ENCODE peak calls at places on chromosomes 4 and X, in eight cellular contexts. One of them, this sample, is unnamed.

GRCh38 chr4:108851346-108851745 is 88.5 kb upstream of the ETNPPL start:
- DNase-seq in GM23338: no peak
- DNase-seq in H9: no peak
- DNase-seq in SK-N-SH: no peak
- DNase-seq in neuronal stem cell: no peak
- DNase-seq in GM23248: peak; percentile 60
- DNase-seq in A549: no peak
- DNase-seq in right cardiac atrium: no peak
- DNase-seq in this sample: peak; percentile 18

GRCh38 chr4:56972389-56972788 is 5.0 kb downstream of the NOA1 start:
- DNase-seq in A549: no peak
- DNase-seq in GM23338: no peak
- DNase-seq in SK-N-SH: no peak
- DNase-seq in right cardiac atrium: no peak
- DNase-seq in neuronal stem cell: no peak
- DNase-seq in GM23248: no peak
- DNase-seq in H9: no peak
- DNase-seq in this sample: no peak

GRCh38 chr4:19756661-19757060 is 495.0 kb upstream of the SLIT2 start:
- DNase-seq in SK-N-SH: no peak
- DNase-seq in neuronal stem cell: no peak
- DNase-seq in GM23338: no peak
- DNase-seq in right cardiac atrium: no peak
- DNase-seq in H9: no peak
- DNase-seq in GM23248: no peak
- DNase-seq in A549: no peak
- DNase-seq in this sample: peak; percentile 11

GRCh38 chrX:24775891-24776290 is 82.2 kb downstream of the POLA1 start:
- DNase-seq in GM23248: no peak
- DNase-seq in SK-N-SH: no peak
- DNase-seq in neuronal stem cell: no peak
- DNase-seq in right cardiac atrium: no peak
- DNase-seq in GM23338: no peak
- DNase-seq in A549: no peak
- DNase-seq in H9: no peak
- DNase-seq in this sample: no peak

GRCh38 chrX:39367429-39367828 is 566.2 kb downstream of the MID1IP1 start:
- DNase-seq in GM23338: no peak
- DNase-seq in neuronal stem cell: no peak
- DNase-seq in SK-N-SH: no peak
- DNase-seq in H9: no peak
- DNase-seq in right cardiac atrium: no peak
- DNase-seq in GM23248: no peak
- DNase-seq in A549: no peak
- DNase-seq in this sample: no peak

GRCh38 chr4:73707918-73708577 is 32.3 kb upstream of the CXCL8 start:
- DNase-seq in H9: no peak
- DNase-seq in right cardiac atrium: peak; percentile 84
- DNase-seq in GM23248: peak; percentile 93
- DNase-seq in A549: peak; percentile 34
- DNase-seq in SK-N-SH: no peak
- DNase-seq in neuronal stem cell: no peak
- DNase-seq in GM23338: no peak
- DNase-seq in this sample: peak; percentile 91

GRCh38 chrX:106751407-106751806 is 24.9 kb downstream of the RNF128 start:
- DNase-seq in SK-N-SH: no peak
- DNase-seq in A549: no peak
- DNase-seq in right cardiac atrium: no peak
- DNase-seq in GM23248: no peak
- DNase-seq in H9: no peak
- DNase-seq in neuronal stem cell: no peak
- DNase-seq in GM23338: no peak
- DNase-seq in this sample: no peak

GRCh38 chr4:168699224-168699878 is 202.5 kb downstream of the PALLD start:
- DNase-seq in H9: no peak
- DNase-seq in GM23338: no peak
- DNase-seq in A549: no peak
- DNase-seq in neuronal stem cell: no peak
- DNase-seq in SK-N-SH: no peak
- DNase-seq in right cardiac atrium: no peak
- DNase-seq in GM23248: no peak
- DNase-seq in this sample: no peak

GRCh38 chr4:110287130-110287529 is 88.7 kb upstream of the ELOVL6 start:
- DNase-seq in H9: no peak
- DNase-seq in GM23338: no peak
- DNase-seq in A549: no peak
- DNase-seq in SK-N-SH: no peak
- DNase-seq in GM23248: peak; percentile 94
- DNase-seq in neuronal stem cell: no peak
- DNase-seq in right cardiac atrium: no peak
- DNase-seq in this sample: peak; percentile 85

GRCh38 chr4:183504930-183505555 is at the start of gene ING2:
- DNase-seq in GM23248: peak; percentile 87
- DNase-seq in A549: peak; percentile 54
- DNase-seq in right cardiac atrium: no peak
- DNase-seq in GM23338: peak; percentile 79
- DNase-seq in neuronal stem cell: no peak
- DNase-seq in SK-N-SH: peak; percentile 89
- DNase-seq in H9: no peak
- DNase-seq in this sample: no peak

GRCh38 chr4:15878011-15878410 is 60.5 kb downstream of the FGFBP1 start:
- DNase-seq in neuronal stem cell: no peak
- DNase-seq in SK-N-SH: no peak
- DNase-seq in GM23338: no peak
- DNase-seq in GM23248: no peak
- DNase-seq in right cardiac atrium: no peak
- DNase-seq in H9: no peak
- DNase-seq in A549: no peak
- DNase-seq in this sample: no peak

GRCh38 chrX:103503163-103503852 is 16.0 kb downstream of the RAB40A start:
- DNase-seq in SK-N-SH: peak; percentile 57
- DNase-seq in right cardiac atrium: no peak
- DNase-seq in GM23338: peak; percentile 28
- DNase-seq in neuronal stem cell: no peak
- DNase-seq in H9: no peak
- DNase-seq in A549: no peak
- DNase-seq in GM23248: peak; percentile 50
- DNase-seq in this sample: no peak

DNA sequence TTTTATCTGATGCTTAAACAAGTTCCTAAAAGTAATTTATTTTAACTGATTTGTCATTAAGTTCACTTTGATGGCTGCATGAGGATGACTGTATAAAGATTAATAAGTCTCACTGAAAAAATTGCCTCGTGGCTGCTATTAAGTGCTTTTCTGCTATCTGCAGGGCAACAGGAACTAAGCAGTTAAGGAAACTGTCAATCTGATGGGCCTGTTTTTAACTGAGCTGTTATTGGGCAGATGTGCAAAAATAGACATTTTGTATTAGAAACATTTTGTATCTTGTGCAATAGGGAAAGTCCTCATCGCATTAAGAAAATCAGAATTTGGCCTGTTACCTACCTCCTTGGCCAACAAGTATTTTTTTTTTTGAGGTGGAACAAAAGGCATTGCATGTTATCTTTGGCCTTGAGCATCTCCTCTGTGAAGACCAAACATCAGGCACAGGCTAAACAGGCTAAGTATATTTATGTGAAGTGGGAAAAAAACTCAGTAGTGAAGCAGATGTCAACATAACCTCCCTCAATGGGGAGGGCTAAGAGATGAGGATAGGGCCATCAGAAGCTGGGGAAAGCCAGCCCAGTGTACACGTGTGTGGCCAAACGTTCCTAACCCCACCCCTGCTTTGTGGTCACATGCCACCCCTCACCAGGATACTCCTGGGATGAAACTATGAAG is 102.4 kb downstream of the FNIP2 start:
- DNase-seq in SK-N-SH: peak; percentile 50
- DNase-seq in neuronal stem cell: no peak
- DNase-seq in right cardiac atrium: no peak
- DNase-seq in A549: no peak
- DNase-seq in GM23338: no peak
- DNase-seq in GM23248: no peak
- DNase-seq in H9: no peak
- DNase-seq in this sample: no peak
- H3K27ac ChIP-seq in SK-N-SH: peak overlapping the region; percentile 92
- H3K27ac ChIP-seq in neuronal stem cell: no peak overlapping the region
- H3K27ac ChIP-seq in right cardiac atrium: no peak overlapping the region
- H3K27ac ChIP-seq in A549: no peak overlapping the region
- H3K27ac ChIP-seq in GM23338: no peak overlapping the region
- H3K27ac ChIP-seq in GM23248: no peak overlapping the region
- H3K27ac ChIP-seq in H9: no peak overlapping the region
- H3K27ac ChIP-seq in this sample: no peak overlapping the region

DNA sequence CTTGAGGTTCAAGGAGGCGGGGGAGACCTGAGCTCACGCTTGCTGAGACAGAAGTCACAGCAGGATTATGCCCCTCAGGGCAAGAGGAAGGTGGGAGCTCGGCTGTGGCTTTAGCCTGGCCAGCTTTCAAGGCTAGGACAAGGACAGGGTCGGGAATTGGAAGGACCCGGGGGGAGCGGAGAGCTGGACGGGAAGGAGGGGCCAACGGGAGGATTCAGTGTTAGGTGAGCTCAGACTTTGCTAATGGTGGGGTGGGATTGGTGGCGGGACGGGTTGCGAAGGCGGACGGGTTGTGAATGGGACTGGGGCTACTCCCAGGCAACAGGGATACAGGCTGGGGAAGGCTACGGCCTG is 219 bp downstream of the RIBC1 start:
- DNase-seq in neuronal stem cell: no peak
- DNase-seq in H9: no peak
- DNase-seq in GM23338: no peak
- DNase-seq in A549: no peak
- DNase-seq in right cardiac atrium: no peak
- DNase-seq in GM23248: no peak
- DNase-seq in SK-N-SH: no peak
- DNase-seq in this sample: no peak
- H3K27ac ChIP-seq in neuronal stem cell: peak overlapping the region; percentile 70
- H3K27ac ChIP-seq in H9: no peak overlapping the region
- H3K27ac ChIP-seq in GM23338: peak overlapping the region; percentile 70
- H3K27ac ChIP-seq in A549: peak overlapping the region; percentile 68
- H3K27ac ChIP-seq in right cardiac atrium: no peak overlapping the region
- H3K27ac ChIP-seq in GM23248: peak overlapping the region; percentile 74
- H3K27ac ChIP-seq in SK-N-SH: peak overlapping the region; percentile 60
- H3K27ac ChIP-seq in this sample: peak overlapping the region; percentile 83

DNA sequence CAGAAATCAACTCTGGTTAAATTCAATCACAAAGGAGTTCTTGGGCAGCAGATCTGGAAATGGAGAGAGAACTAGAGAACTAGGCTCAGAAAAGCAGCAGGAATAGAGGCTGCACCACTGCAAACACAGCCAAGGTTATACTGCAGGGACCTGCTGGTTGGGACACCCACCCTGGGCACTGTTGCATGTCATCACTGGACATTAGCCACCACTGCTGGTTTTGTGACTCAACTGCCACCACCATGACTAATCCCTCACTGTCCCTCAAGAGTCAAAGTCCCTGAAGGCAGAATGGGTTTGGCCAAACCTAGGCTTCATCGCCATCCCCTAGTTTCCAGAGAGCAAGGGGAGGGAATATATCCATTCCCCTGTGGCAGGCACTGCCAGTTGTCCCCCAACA is 38.1 kb upstream of the IRAK1 start:
- DNase-seq in GM23338: no peak
- DNase-seq in SK-N-SH: no peak
- DNase-seq in neuronal stem cell: no peak
- DNase-seq in A549: no peak
- DNase-seq in right cardiac atrium: no peak
- DNase-seq in GM23248: no peak
- DNase-seq in H9: no peak
- DNase-seq in this sample: no peak
- H3K27ac ChIP-seq in GM23338: no peak overlapping the region
- H3K27ac ChIP-seq in SK-N-SH: no peak overlapping the region
- H3K27ac ChIP-seq in neuronal stem cell: no peak overlapping the region
- H3K27ac ChIP-seq in A549: no peak overlapping the region
- H3K27ac ChIP-seq in right cardiac atrium: no peak overlapping the region
- H3K27ac ChIP-seq in GM23248: no peak overlapping the region
- H3K27ac ChIP-seq in H9: no peak overlapping the region
- H3K27ac ChIP-seq in this sample: no peak overlapping the region

GRCh38 chrX:37922926-37923325 is 75.6 kb upstream of the DYNLT3 start:
- DNase-seq in right cardiac atrium: no peak
- DNase-seq in A549: no peak
- DNase-seq in GM23338: no peak
- DNase-seq in GM23248: no peak
- DNase-seq in H9: no peak
- DNase-seq in neuronal stem cell: no peak
- DNase-seq in SK-N-SH: no peak
- DNase-seq in this sample: no peak
- H3K27ac ChIP-seq in right cardiac atrium: no peak overlapping the region
- H3K27ac ChIP-seq in A549: no peak overlapping the region
- H3K27ac ChIP-seq in GM23338: no peak overlapping the region
- H3K27ac ChIP-seq in GM23248: no peak overlapping the region
- H3K27ac ChIP-seq in H9: no peak overlapping the region
- H3K27ac ChIP-seq in neuronal stem cell: no peak overlapping the region
- H3K27ac ChIP-seq in SK-N-SH: no peak overlapping the region
- H3K27ac ChIP-seq in this sample: no peak overlapping the region

GRCh38 chr4:173041482-173041881 is 127.1 kb upstream of the GALNT7 start:
- DNase-seq in GM23338: no peak
- DNase-seq in right cardiac atrium: no peak
- DNase-seq in SK-N-SH: no peak
- DNase-seq in H9: no peak
- DNase-seq in neuronal stem cell: no peak
- DNase-seq in A549: no peak
- DNase-seq in GM23248: no peak
- DNase-seq in this sample: no peak
- H3K27ac ChIP-seq in GM23338: no peak overlapping the region
- H3K27ac ChIP-seq in right cardiac atrium: no peak overlapping the region
- H3K27ac ChIP-seq in SK-N-SH: no peak overlapping the region
- H3K27ac ChIP-seq in H9: no peak overlapping the region
- H3K27ac ChIP-seq in neuronal stem cell: no peak overlapping the region
- H3K27ac ChIP-seq in A549: no peak overlapping the region
- H3K27ac ChIP-seq in GM23248: no peak overlapping the region
- H3K27ac ChIP-seq in this sample: no peak overlapping the region

GRCh38 chrX:136205882-136206281 is 45.3 kb downstream of the MAP7D3 start:
- DNase-seq in A549: no peak
- DNase-seq in right cardiac atrium: no peak
- DNase-seq in GM23338: peak; percentile 13
- DNase-seq in SK-N-SH: no peak
- DNase-seq in GM23248: no peak
- DNase-seq in neuronal stem cell: no peak
- DNase-seq in H9: no peak
- DNase-seq in this sample: no peak
- H3K27ac ChIP-seq in A549: no peak overlapping the region
- H3K27ac ChIP-seq in right cardiac atrium: peak overlapping the region; percentile 91
- H3K27ac ChIP-seq in GM23338: no peak overlapping the region
- H3K27ac ChIP-seq in SK-N-SH: no peak overlapping the region
- H3K27ac ChIP-seq in GM23248: no peak overlapping the region
- H3K27ac ChIP-seq in neuronal stem cell: no peak overlapping the region
- H3K27ac ChIP-seq in H9: no peak overlapping the region
- H3K27ac ChIP-seq in this sample: no peak overlapping the region

GRCh38 chr4:41145571-41146078 is 68.7 kb downstream of the APBB2 start:
- DNase-seq in neuronal stem cell: no peak
- DNase-seq in GM23338: no peak
- DNase-seq in right cardiac atrium: no peak
- DNase-seq in SK-N-SH: no peak
- DNase-seq in A549: no peak
- DNase-seq in GM23248: peak; percentile 45
- DNase-seq in H9: no peak
- DNase-seq in this sample: peak; percentile 54
- H3K27ac ChIP-seq in neuronal stem cell: peak overlapping the region; percentile 91
- H3K27ac ChIP-seq in GM23338: no peak overlapping the region
- H3K27ac ChIP-seq in right cardiac atrium: peak overlapping the region; percentile 33
- H3K27ac ChIP-seq in SK-N-SH: peak overlapping the region; percentile 88
- H3K27ac ChIP-seq in A549: no peak overlapping the region
- H3K27ac ChIP-seq in GM23248: peak overlapping the region; percentile 92
- H3K27ac ChIP-seq in H9: no peak overlapping the region
- H3K27ac ChIP-seq in this sample: peak overlapping the region; percentile 72

This sample was measured in fibroblast of lung.